ENCODE peak calls at places on chromosomes 13 and 19, in five cellular contexts. P is keratinocyte, K is spleen, R is AG04450, W is body of pancreas. Q is an unnamed sample. For H3K9me3, the result is how much of the 10 kb centered on the place peaks cover.

GRCh38 chr19:4474504-4475136 is 2.5 kb downstream of the HDGFL2 start:
- DNase-seq in K (no peak), P (no peak), R (no peak), W (no peak), Q (no peak)

GRCh38 chr19:51691122-51692064 is 1.7 kb upstream of the SPACA6 start:
- DNase-seq in W (no peak), K (no peak), P (no peak), R (no peak), Q (no peak)

GRCh38 chr19:49020931-49021895 is 2.9 kb downstream of the CGB3 start:
- DNase-seq in P (no peak), W (no peak), K (no peak), R (no peak), Q (no peak)

GRCh38 chr13:96966415-96967102 is 27.7 kb downstream of the OXGR1 start:
- DNase-seq in K (no peak), R (no peak), W (no peak), P (no peak), Q (no peak)

GRCh38 chr19:29965529-29965928 is 23.5 kb downstream of the URI1 start:
- DNase-seq in K (no peak), R (peak), W (no peak), P (peak), Q (no peak)

GRCh38 chr13:66933994-66934393 is 296.1 kb downstream of the PCDH9 start:
- DNase-seq in K (peak), R (peak), P (peak), W (no peak), Q (no peak)

GRCh38 chr13:107790360-107790759 is 425.0 kb downstream of the LIG4 start:
- DNase-seq in W (no peak), P (no peak), R (no peak), K (no peak), Q (no peak)

GRCh38 chr13:50359779-50360178 is 344.5 kb downstream of the KCNRG start:
- DNase-seq in P (no peak), R (no peak), W (no peak), K (no peak), Q (no peak)

GRCh38 chr19:1884719-1885334 is 469 bp downstream of the ABHD17A start:
- DNase-seq in R (no peak), W (no peak), P (no peak), K (peak), Q (no peak)

GRCh38 chr19:1882089-1882785 is 3.1 kb downstream of the ABHD17A start:
- DNase-seq in K (no peak), P (no peak), R (no peak), W (no peak), Q (peak)

GRCh38 chr19:1884291-1884718 is 991 bp downstream of the ABHD17A start:
- DNase-seq in K (no peak), W (no peak), P (no peak), R (no peak), Q (no peak)

GRCh38 chr19:1883784-1884183 is 1.5 kb downstream of the ABHD17A start:
- DNase-seq in W (no peak), K (no peak), R (no peak), P (no peak), Q (no peak)

GRCh38 chr19:1882786-1883692 is 2.3 kb downstream of the ABHD17A start:
- DNase-seq in P (no peak), R (no peak), K (no peak), W (no peak), Q (no peak)
- H3K27ac ChIP-seq in P (no peak), R (no peak), K (peak), W (peak), Q (peak)

GRCh38 chr19:12380444-12380737 is 14.9 kb upstream of the ZNF442 start:
- DNase-seq in W (no peak), K (no peak), R (no peak), P (no peak), Q (no peak)
- H3K9me3 ChIP-seq in W (under half), K (half or more), R (under half), P (under half), Q (under half)

GRCh38 chr19:41427647-41428480 is 690 bp upstream of the B3GNT8 start:
- DNase-seq in W (peak), R (no peak), K (no peak), P (no peak), Q (no peak)

GRCh38 chr19:41425174-41426115 is 1.7 kb downstream of the B3GNT8 start:
- DNase-seq in P (no peak), K (no peak), W (no peak), R (no peak), Q (no peak)

GRCh38 chr19:41426952-41427646 is at the start of gene B3GNT8:
- DNase-seq in P (peak), R (peak), W (peak), K (peak), Q (peak)

GRCh38 chr19:41424335-41425173 is 2.6 kb downstream of the B3GNT8 start:
- DNase-seq in K (no peak), P (no peak), W (no peak), R (no peak), Q (no peak)

DNA sequence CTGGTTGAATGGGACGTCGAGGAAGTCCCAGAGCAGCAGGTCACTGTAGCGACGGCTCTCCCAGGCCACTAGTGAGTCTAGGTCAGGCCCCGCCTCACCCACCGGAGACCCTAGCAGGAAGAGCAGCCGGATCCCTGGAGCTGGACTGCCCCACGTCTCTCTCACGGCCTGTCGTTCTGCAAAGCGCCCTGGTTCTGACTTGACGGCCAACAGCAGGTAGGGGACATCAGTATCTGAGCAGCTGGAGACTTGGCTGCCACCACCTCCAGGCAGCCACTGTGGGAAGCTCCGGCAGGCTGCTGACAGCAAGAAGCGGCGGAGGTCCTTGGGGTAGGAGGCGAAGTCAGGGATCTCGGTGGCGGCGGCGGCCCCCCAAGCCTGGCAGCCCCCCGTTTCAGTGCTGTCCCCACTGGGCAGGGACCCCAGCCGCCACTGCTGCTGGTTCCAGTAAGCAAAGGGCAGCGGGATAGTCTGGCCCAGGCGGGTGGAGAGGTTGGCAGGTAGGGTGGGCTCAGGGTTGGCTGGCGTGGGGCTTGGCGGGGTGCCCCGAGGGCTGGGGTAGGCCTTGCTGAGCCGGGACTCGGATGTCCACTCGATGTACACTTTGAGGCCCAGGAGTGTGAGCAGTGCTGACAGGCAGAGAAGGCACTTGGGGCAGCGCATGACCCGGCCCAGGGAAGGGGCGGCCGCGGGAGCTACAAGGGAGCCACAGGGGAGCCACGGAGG is 895 bp downstream of the B3GNT8 start:
- DNase-seq in W (no peak), R (no peak), P (no peak), K (no peak), Q (no peak)
- H3K27ac ChIP-seq in W (peak), R (no peak), P (peak), K (peak), Q (peak)

DNA sequence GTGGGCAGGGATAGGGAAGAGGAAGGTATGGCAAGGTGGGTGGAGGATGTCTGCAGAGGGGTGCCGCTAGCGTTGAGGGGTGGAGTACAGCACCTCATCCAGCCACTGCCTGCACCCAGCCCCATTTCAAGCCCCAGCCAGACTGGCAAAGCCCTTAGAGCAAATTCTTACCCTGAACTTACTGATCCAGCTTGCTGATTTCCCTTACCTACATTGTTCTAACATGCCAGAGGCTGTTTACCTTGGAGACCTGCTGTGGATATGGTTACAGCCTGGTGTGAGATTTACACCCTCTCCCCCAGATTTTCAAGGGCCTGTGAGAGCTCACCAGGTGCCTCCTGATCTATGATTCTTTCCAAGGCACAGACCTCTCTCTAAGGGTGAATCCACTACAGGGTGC is 86.0 kb downstream of the ZNF726 start:
- DNase-seq in W (no peak), P (no peak), R (no peak), K (no peak), Q (no peak)
- H3K9me3 ChIP-seq in W (under half), P (under half), R (half or more), K (under half), Q (under half)

GRCh38 chr13:79483302-79483701 is 2.3 kb downstream of the NDFIP2 start:
- DNase-seq in W (no peak), R (no peak), P (no peak), K (no peak), Q (no peak)
- H3K27ac ChIP-seq in W (no peak), R (no peak), P (peak), K (no peak), Q (no peak)

GRCh38 chr13:73433893-73434292 is 375.1 kb downstream of the KLF5 start:
- DNase-seq in R (no peak), P (no peak), W (no peak), K (no peak), Q (no peak)
- H3K9me3 ChIP-seq in R (under half), P (under half), W (under half), K (under half), Q (under half)

DNA sequence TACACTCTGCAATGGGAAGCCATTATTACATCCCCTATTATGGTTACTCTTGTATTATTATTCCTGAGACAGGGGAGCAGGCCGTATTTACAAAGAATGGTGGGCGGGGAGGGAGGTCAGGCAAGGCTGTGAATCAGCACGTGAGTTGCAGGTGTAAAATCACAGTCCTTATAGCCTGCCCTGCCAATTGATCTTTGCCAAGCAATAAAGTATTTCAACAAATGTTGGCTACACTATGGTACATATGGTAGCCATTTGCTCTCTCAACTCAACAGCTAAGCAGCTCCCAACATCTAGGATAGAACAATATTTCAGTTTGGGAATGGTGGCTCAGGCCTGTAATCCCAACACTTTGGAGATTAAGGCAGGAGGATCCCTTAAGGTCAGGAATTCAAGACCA is 12.1 kb downstream of the EPS15L1 start:
- DNase-seq in K (no peak), W (no peak), P (no peak), R (no peak), Q (no peak)
- H3K27ac ChIP-seq in K (no peak), W (no peak), P (no peak), R (no peak), Q (no peak)

GRCh38 chr19:22601906-22602630 is 32.1 kb upstream of the ZNF492 start:
- DNase-seq in K (no peak), W (no peak), R (no peak), P (no peak), Q (no peak)

GRCh38 chr19:22605275-22606211 is 28.6 kb upstream of the ZNF492 start:
- DNase-seq in K (no peak), W (no peak), P (no peak), R (no peak), Q (peak)

GRCh38 chr19:22604571-22605274 is 29.4 kb upstream of the ZNF492 start:
- DNase-seq in W (no peak), P (no peak), K (no peak), R (no peak), Q (peak)

GRCh38 chr19:22602631-22603272 is 31.4 kb upstream of the ZNF492 start:
- DNase-seq in R (no peak), W (no peak), P (no peak), K (no peak), Q (peak)

GRCh38 chr19:22603518-22604440 is 30.3 kb upstream of the ZNF492 start:
- DNase-seq in K (no peak), W (no peak), R (no peak), P (no peak), Q (peak)
- H3K9me3 ChIP-seq in K (under half), W (under half), R (half or more), P (under half), Q (under half)

Q was measured in ascending aorta.